ENCODE peak calls at places on chromosomes 2 and 18, in seven cellular contexts. J, K, G, V, O, E and W are unnamed samples. For H3K27me3 and H3K36me3, the result is how much of the 10 kb centered on the place peaks cover.

GRCh38 chr2:190668892-190669291 is 20.0 kb downstream of the NAB1 start:
- DNase-seq in O (no peak), K (no peak), V (no peak), E (no peak), G (no peak), J (no peak), W (no peak)

GRCh38 chr2:99140860-99141109 is 722 bp upstream of the C2orf15 start:
- DNase-seq in E (no peak), O (no peak), K (no peak), G (no peak), J (no peak), V (no peak), W (no peak)

GRCh38 chr18:35267161-35267651 is 22.8 kb downstream of the ZSCAN30 start:
- DNase-seq in V (peak), K (peak), O (no peak), J (peak), E (peak), G (peak), W (no peak)

GRCh38 chr2:131828164-131828561 is 300.5 kb downstream of the CCDC74A start:
- DNase-seq in K (no peak), G (no peak), V (no peak), O (no peak), J (no peak), E (no peak), W (no peak)

GRCh38 chr2:69138247-69138754 is 125.3 kb downstream of the ANTXR1 start:
- DNase-seq in J (no peak), E (peak), K (peak), V (no peak), G (no peak), O (no peak), W (peak)

GRCh38 chr2:240410808-240411207 is 24.7 kb upstream of the GPC1 start:
- DNase-seq in G (no peak), E (no peak), J (no peak), O (no peak), K (no peak), V (no peak), W (no peak)

GRCh38 chr2:181742908-181743722 is 62.8 kb upstream of the NEUROD1 start:
- DNase-seq in V (peak), G (no peak), J (peak), O (peak), K (peak), E (peak), W (peak)

GRCh38 chr2:58606799-58607198 is 365.7 kb upstream of the FANCL start:
- DNase-seq in O (no peak), K (no peak), J (no peak), G (no peak), V (no peak), E (no peak), W (no peak)

GRCh38 chr2:225027061-225027762 is 15.1 kb downstream of the DOCK10 start:
- DNase-seq in K (no peak), E (no peak), V (no peak), G (no peak), J (no peak), O (no peak), W (no peak)

GRCh38 chr2:230898661-230899091 is 26.4 kb downstream of the GPR55 start:
- DNase-seq in E (no peak), J (no peak), K (no peak), O (no peak), G (no peak), V (peak), W (no peak)

GRCh38 chr2:195498176-195498575 is 158.8 kb upstream of the SLC39A10 start:
- DNase-seq in J (no peak), V (peak), O (peak), K (peak), E (peak), G (peak), W (no peak)

GRCh38 chr2:20128506-20129319 is 77.3 kb upstream of the LAPTM4A start:
- DNase-seq in K (no peak), G (no peak), O (no peak), V (no peak), J (no peak), E (no peak), W (no peak)

GRCh38 chr2:231218356-231218755 is 19.9 kb downstream of the ARMC9 start:
- DNase-seq in J (no peak), E (no peak), V (no peak), G (no peak), O (no peak), K (no peak), W (no peak)

GRCh38 chr18:73980289-73980979 is 167.2 kb downstream of the FBXO15 start:
- DNase-seq in K (peak), E (peak), G (no peak), J (no peak), O (peak), V (no peak), W (no peak)

GRCh38 chr2:199307461-199307860 is 150.3 kb downstream of the SATB2 start:
- DNase-seq in V (no peak), O (no peak), E (peak), K (no peak), J (no peak), G (no peak), W (no peak)

GRCh38 chr2:230961091-230961491 is 34.8 kb upstream of the SPATA3 start:
- DNase-seq in G (no peak), J (no peak), V (no peak), K (no peak), E (peak), O (no peak), W (no peak)

GRCh38 chr2:113977660-113978523 is 88.0 kb downstream of the ACTR3 start:
- DNase-seq in K (peak), V (no peak), O (no peak), G (no peak), J (no peak), E (peak), W (peak)

GRCh38 chr2:101231253-101231652 is 21.4 kb upstream of the CNOT11 start:
- DNase-seq in E (no peak), J (no peak), V (no peak), G (no peak), O (no peak), K (no peak), W (no peak)

GRCh38 chr2:240344904-240345303 is 90.6 kb upstream of the GPC1 start:
- DNase-seq in G (no peak), O (no peak), J (no peak), E (no peak), V (no peak), K (no peak), W (no peak)

GRCh38 chr2:136045344-136045743 is 59.9 kb upstream of the DARS1 start:
- DNase-seq in E (no peak), K (no peak), O (no peak), J (no peak), G (no peak), V (no peak), W (no peak)

GRCh38 chr18:49160075-49160930 is 209.5 kb upstream of the SMAD7 start:
- DNase-seq in K (no peak), O (no peak), V (no peak), J (no peak), G (no peak), E (peak), W (no peak)

DNA sequence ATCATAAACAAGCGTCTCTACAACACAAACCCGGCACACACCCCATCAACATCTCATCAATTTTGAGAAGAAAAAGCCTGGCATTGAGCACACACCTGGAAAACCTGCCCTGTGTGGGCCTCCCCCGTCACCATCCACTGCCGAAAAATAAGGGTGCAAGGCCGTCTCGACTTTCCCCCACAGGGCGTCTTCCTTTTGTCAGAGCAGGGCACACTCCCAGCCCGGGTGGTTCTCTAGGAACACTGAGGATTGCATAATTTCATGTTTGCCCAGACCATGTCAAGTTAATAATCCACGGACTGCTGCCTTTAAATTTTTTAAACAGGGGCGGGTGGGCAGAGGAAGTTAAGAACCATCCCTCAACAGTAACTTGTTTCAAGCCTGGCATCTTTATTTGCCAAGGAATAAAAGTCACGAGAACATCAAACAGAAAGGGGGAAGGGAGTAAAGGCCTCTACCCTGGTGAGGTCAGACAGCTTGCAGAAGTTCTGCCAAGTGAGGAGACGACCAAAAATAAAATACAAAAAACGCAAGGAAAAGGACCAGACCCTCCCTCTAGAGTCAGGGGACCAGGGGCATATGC is 2.1 kb downstream of the TFCP2L1 start:
- DNase-seq in O (no peak), J (no peak), V (peak), K (no peak), G (no peak), E (no peak), W (no peak)
- H3K4me3 ChIP-seq in O (no peak), J (no peak), V (no peak), K (no peak), G (no peak), E (no peak), W (peak)

GRCh38 chr2:218975060-218975777 is 9.8 kb downstream of the FEV start:
- DNase-seq in K (no peak), J (no peak), O (no peak), G (no peak), E (no peak), V (peak), W (no peak)
- H3K27me3 ChIP-seq in K (half or more), J (under half), O (under half), G (under half), E (under half), V (half or more), W (under half)

DNA sequence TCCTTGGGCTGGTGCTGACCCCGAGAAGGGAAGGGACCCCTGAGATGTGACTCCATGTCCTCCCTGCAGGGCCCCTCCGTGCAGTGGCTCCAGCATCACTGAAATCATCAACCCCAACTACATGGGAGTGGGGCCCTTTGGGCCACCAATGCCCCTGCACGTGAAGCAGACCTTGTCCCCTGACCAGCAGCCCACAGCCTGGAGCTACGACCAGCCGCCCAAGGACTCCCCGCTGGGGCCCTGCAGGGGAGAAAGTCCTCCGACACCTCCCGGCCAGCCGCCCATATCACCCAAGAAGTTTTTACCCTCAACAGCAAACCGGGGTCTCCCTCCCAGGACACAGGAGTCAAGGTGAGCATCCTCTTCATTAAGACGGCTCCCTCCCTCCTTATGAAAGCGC is 53.4 kb upstream of the ATG16L1 start:
- DNase-seq in O (no peak), J (no peak), K (no peak), V (no peak), E (no peak), G (no peak), W (no peak)
- H3K36me3 ChIP-seq in O (under half), J (under half), K (under half), V (under half), E (under half), G (under half), W (under half)

DNA sequence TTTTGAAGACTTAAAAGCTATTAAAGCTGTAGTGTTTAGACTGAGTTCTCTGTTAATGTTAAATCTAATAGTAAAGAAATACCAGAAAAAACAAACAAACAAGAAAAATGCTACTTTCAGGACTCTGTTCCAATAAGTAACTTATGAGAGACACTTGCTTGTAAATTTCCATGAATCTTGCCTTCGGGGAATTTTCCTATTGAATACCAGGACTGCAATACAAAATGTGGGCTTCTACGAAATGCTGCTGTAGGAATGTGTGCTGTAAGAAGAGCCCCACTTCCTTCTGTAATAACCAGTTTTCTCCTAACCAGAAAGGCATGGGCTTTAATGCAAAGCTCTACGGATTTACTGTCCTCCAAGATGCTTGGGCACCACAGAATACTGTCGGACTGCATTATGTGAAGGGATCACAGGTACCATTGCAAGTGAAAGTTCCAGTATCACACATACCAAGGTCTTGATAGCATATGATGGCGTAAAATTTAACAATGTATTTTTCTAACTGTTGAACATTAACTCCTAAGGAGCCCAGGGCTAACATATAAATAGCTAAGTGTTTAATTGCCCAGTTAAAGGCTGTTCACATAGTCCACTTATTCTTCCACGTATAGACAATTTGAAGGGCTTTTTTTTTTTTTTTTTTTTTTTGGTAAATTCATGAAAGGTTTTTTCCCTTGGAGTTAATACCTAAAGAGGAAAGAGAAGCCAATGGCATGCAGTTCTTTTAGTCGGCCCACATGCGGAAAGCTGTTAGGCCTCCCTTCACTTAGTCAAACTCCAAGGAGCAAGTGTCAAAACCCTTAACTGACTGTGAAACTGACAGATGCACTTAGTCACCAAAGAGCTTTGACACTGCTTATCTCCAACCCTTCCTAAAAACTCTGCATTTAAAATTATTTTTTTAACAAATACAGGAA is 564.0 kb upstream of the POU3F3 start:
- DNase-seq in O (no peak), G (no peak), J (no peak), K (no peak), E (no peak), V (no peak), W (peak)
- H3K4me3 ChIP-seq in O (no peak), G (no peak), J (no peak), K (no peak), E (no peak), V (no peak), W (peak)

DNA sequence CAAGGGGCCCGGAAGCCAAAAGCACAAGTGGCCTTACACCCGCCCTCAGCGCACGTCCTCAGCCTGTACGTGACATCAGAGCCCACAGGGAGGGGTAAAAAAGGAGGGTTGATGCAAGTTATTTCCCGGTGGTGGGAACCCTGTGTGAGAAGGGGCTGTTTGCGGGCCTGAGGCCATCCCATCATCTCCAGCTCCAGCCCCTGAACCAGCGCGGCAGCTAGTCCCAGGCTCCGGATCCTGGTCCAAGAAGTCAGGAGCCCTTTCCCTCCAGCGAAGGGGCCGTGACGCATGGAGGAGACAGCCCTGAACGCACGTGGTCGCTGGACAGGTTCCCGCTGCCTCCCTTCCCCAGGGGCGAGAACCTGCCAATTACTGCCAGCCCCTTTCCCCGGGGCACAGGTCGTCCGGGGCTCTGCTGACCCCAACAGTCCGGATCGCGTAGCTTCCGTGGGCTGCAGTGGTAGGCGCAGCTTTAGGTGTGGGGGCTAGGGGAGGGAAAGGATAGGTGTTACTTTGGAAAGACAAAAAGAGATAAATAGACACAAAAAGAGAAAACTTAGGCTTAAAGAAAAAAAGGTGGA is 1.3 kb upstream of the LRP2 start:
- DNase-seq in K (peak), E (no peak), G (peak), V (peak), O (peak), J (peak), W (no peak)
- H3K27me3 ChIP-seq in K (half or more), E (under half), G (under half), V (half or more), O (under half), J (under half), W (under half)

DNA sequence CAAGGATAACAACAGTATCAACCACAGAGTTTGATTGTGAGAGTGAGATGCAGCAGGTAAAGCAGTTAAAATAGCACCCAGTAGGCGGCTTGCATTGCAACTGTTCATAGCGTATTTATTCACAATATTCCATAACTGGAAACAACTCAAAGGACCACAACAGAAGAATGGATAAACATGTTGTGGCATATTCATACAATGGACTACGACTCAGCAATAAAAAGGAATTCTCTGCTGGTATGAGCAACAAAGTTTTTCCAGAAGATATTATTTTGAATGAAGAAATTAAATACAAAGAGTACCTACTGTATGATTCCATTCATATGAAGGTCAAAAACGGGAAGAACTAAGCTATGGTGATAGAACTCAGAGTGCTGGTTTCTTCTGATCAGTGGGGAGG is 25.2 kb downstream of the GPATCH11 start:
- DNase-seq in K (no peak), E (no peak), O (no peak), G (no peak), J (no peak), V (no peak), W (no peak)
- H3K36me3 ChIP-seq in K (under half), E (under half), O (half or more), G (under half), J (under half), V (under half), W (under half)

GRCh38 chr2:127138281-127138680 is 31.3 kb upstream of the BIN1 start:
- DNase-seq in V (no peak), O (no peak), E (no peak), G (peak), K (no peak), J (no peak), W (no peak)
- H3K4me3 ChIP-seq in V (no peak), O (no peak), E (no peak), G (no peak), K (no peak), J (no peak), W (no peak)

DNA sequence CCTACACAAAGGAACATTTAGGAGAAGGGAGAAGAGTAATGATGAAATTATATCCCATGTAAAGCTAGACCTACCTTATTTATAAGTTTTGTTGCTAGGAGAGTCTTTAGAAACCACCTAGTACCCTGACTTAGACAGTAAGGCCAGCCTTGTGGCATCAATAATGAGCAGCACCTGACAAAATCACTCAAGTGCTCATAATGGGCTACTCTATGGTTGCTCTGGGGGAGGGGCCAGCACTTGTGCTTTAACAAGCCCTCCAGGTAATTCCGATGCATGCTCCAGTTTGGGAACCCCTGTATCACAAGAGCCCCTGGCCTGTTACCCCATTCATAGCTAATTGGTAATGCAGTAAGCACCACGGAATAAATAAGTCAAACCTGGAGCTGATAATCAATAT is 102.9 kb upstream of the ALK start:
- DNase-seq in O (no peak), K (no peak), G (no peak), J (no peak), E (no peak), V (no peak), W (no peak)
- H3K27me3 ChIP-seq in O (under half), K (under half), G (under half), J (under half), E (under half), V (under half), W (under half)

DNA sequence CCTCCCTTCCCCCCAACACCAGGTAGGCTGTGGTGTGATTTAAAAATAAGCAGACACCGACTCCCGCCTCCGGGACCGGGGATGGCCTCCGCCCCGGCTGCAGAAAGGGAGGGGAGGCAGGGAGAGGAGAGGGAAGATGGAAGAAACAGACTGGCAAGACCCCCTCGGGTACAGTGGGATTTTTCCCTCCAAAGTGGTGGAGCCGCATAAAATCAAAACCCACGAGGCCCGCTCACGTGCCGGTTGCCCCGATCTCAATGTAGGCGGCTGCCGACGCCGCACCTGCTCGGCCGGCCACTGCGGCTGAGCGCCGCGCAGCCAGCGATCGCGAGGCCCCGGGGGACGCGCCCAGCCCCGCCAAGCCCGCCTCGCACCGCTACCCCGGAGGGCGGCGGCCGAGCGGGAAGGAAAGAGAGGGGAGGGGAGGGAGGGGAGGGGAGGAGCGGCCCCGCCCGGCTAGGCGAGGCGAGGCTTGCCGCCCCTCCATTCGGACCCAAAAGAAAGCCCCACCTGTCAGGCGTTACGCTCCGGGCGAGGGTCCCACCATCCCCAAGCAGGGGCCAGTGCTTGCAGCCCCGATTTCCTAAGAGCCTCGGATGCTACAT is 804 bp downstream of the ADD2 start:
- DNase-seq in E (no peak), V (no peak), O (peak), J (no peak), G (no peak), K (peak), W (no peak)
- H3K36me3 ChIP-seq in E (under half), V (under half), O (under half), J (under half), G (under half), K (under half), W (under half)